ENCODE peak calls at places on chromosomes 3 and 15, in seven cellular contexts. S is A549, D is glutamatergic neuron, C is RWPE1, I is left ventricle myocardium inferior, V is heart left ventricle, X is psoas muscle. G is an unnamed sample.

GRCh38 chr15:95558916-95559315 is 771.6 kb upstream of the NR2F2 start:
- DNase-seq in S (no peak), D (no peak), C (no peak), I (no peak), V (no peak), X (no peak), G (no peak)

GRCh38 chr3:53154731-53155320 is 6.2 kb upstream of the PRKCD start:
- DNase-seq in S (no peak), D (no peak), C (peak; percentile 35), I (no peak), V (no peak), X (no peak), G (no peak)

GRCh38 chr3:51799879-51800757 is 21.1 kb upstream of the IQCF6 start:
- DNase-seq in S (peak; percentile 38), D (no peak), C (peak; percentile 61), I (no peak), V (no peak), X (no peak), G (no peak)

GRCh38 chr15:67085818-67086649 is 20.6 kb downstream of the SMAD3 start:
- DNase-seq in S (no peak), D (no peak), C (no peak), I (no peak), V (no peak), X (no peak), G (no peak)

GRCh38 chr3:156339491-156339890 is 215.4 kb downstream of the SSR3 start:
- DNase-seq in S (no peak), D (no peak), C (no peak), I (no peak), V (no peak), X (no peak), G (no peak)

GRCh38 chr3:132652640-132653270 is 6.9 kb downstream of the ACAD11 start:
- DNase-seq in S (no peak), D (no peak), C (no peak), I (no peak), V (no peak), X (no peak), G (no peak)

GRCh38 chr3:20141841-20142240 is 44.2 kb downstream of the SGO1 start:
- DNase-seq in S (no peak), D (peak; percentile 49), C (no peak), I (peak; percentile 65), V (peak; percentile 64), X (peak; percentile 21), G (no peak)

GRCh38 chr3:172877011-172877410 is 126.5 kb downstream of the ECT2 start:
- DNase-seq in S (no peak), D (no peak), C (no peak), I (no peak), V (no peak), X (no peak), G (no peak)

GRCh38 chr3:6861331-6861988 is 545 bp downstream of the GRM7 start:
- DNase-seq in S (no peak), D (peak; percentile 34), C (no peak), I (no peak), V (no peak), X (no peak), G (no peak)

GRCh38 chr3:135392151-135392550 is 573.4 kb upstream of the PPP2R3A start:
- DNase-seq in S (no peak), D (no peak), C (no peak), I (no peak), V (no peak), X (no peak), G (no peak)

GRCh38 chr3:183275418-183275817 is 22.4 kb downstream of the B3GNT5 start:
- DNase-seq in S (peak; percentile 38), D (no peak), C (no peak), I (no peak), V (no peak), X (no peak), G (no peak)

GRCh38 chr3:39038165-39038564 is 13.6 kb downstream of the SCN11A start:
- DNase-seq in S (no peak), D (no peak), C (no peak), I (no peak), V (no peak), X (no peak), G (no peak)

GRCh38 chr3:170414202-170414663 is 4.4 kb upstream of the CLDN11 start:
- DNase-seq in S (peak; percentile 63), D (no peak), C (peak; percentile 59), I (no peak), V (peak; percentile 32), X (no peak), G (no peak)

GRCh38 chr3:164375995-164376394 is 702.3 kb downstream of the SI start:
- DNase-seq in S (no peak), D (no peak), C (no peak), I (no peak), V (no peak), X (no peak), G (no peak)
- TF ChIP-seq CTCF in S (no peak), D (no peak), C (no peak), I (no peak), V (no peak), X (no peak), G (no peak)

GRCh38 chr15:73681856-73682596 is 2.2 kb upstream of the CD276 start:
- DNase-seq in S (no peak), D (no peak), C (no peak), I (no peak), V (no peak), X (no peak), G (no peak)

GRCh38 chr15:73682597-73683090 is 1.5 kb upstream of the CD276 start:
- DNase-seq in S (no peak), D (no peak), C (no peak), I (no peak), V (no peak), X (no peak), G (no peak)

GRCh38 chr15:73683257-73683623 is 943 bp upstream of the CD276 start:
- DNase-seq in S (no peak), D (no peak), C (no peak), I (no peak), V (no peak), X (no peak), G (peak; percentile 51)

GRCh38 chr15:73685561-73685960 is 1.4 kb downstream of the CD276 start:
- DNase-seq in S (no peak), D (no peak), C (no peak), I (no peak), V (no peak), X (no peak), G (no peak)

DNA sequence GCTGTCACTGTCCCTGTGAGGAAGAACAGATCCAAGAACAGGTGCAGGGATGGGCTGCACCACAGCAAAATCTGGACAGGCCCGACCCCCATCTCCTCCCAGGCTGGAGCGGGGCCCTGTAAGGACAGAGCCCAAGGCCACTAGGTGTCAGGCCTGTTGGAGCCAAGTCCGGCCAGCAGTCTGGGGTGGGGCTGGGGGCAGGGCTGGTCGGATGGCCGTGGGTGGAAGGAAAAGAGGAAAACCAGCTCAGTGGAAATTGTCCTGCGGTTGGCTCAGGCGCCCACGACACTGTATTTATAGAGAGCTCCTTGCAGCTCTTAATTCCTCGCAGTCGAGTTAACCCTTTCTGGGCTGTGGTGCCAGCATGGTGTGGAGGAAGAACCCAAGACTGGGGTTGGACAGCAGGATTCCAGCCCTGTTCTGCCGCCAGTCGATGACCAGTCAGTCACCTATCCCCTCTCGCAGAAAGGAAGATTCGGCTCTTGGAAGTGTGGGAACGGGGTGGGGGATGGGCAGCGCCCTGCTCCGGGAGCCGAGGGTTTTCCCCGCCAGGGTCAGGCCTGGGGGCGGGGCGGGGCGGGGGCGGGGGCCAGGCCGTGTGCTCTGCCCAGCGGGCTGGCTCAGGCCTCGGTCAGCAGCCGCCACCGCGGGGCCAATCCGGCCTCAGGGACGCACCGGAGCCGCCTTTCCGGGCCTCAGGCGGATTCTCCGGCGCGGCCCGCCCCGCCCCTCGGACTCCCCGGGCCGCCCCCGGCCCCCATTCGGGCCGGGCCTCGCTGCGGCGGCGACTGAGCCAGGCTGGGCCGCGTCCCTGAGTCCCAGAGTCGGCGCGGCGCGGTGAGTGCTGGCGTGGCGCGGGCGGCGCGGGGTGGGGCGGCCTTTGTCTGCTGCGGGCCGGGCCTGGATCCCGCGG is at the start of gene CD276:
- DNase-seq in S (peak; percentile 47), D (peak; percentile 85), C (peak; percentile 77), I (peak; percentile 83), V (peak; percentile 81), X (peak; percentile 86), G (peak; percentile 77)
- TF ChIP-seq CTCF in S (no peak), D (no peak), C (peak; percentile 17), I (peak; percentile 41), V (no peak), X (no peak), G (peak; percentile 55)

GRCh38 chr15:59738676-59739075 is 49.6 kb upstream of the BNIP2 start:
- DNase-seq in S (no peak), D (no peak), C (no peak), I (no peak), V (no peak), X (no peak), G (no peak)

GRCh38 chr15:59739557-59740186 is 50.6 kb upstream of the BNIP2 start:
- DNase-seq in S (no peak), D (no peak), C (no peak), I (no peak), V (no peak), X (no peak), G (no peak)

GRCh38 chr15:59741274-59741906 is 52.3 kb upstream of the BNIP2 start:
- DNase-seq in S (peak; percentile 40), D (peak; percentile 21), C (peak; percentile 62), I (no peak), V (no peak), X (no peak), G (no peak)

DNA sequence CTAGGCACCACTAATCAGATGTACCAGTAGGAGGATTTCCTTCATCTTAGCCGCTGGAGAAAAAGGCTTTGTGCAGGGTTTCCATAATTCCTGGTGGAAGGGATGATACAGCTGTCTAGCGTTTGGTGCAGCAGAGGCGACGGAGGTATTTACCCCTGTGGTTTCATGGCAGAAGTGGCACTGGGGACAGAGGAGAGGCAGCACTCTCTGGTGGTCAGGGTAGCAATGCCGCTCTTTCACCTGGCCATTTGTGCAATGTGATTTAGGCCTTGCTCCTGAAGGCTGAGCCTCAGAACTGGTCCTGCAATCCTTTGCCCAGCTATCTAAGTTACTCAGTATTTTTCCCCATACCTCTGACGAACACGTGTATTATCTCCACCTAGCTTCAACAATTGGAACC is 47.1 kb upstream of the BNIP2 start:
- DNase-seq in S (peak; percentile 20), D (no peak), C (no peak), I (no peak), V (no peak), X (no peak), G (no peak)
- TF ChIP-seq CTCF in S (no peak), D (no peak), C (no peak), I (no peak), V (no peak), X (peak; percentile 19), G (no peak)

GRCh38 chr3:29906906-29907305 is 626.0 kb downstream of the RBMS3 start:
- DNase-seq in S (no peak), D (no peak), C (no peak), I (no peak), V (no peak), X (no peak), G (no peak)

GRCh38 chr3:29898609-29899008 is 617.7 kb downstream of the RBMS3 start:
- DNase-seq in S (no peak), D (no peak), C (no peak), I (no peak), V (no peak), X (no peak), G (no peak)

GRCh38 chr3:29899011-29899410 is 618.1 kb downstream of the RBMS3 start:
- DNase-seq in S (no peak), D (no peak), C (no peak), I (no peak), V (no peak), X (no peak), G (no peak)

GRCh38 chr3:29903600-29903999 is 622.7 kb downstream of the RBMS3 start:
- DNase-seq in S (no peak), D (no peak), C (no peak), I (no peak), V (no peak), X (no peak), G (no peak)

GRCh38 chr3:29901097-29901496 is 620.2 kb downstream of the RBMS3 start:
- DNase-seq in S (no peak), D (no peak), C (no peak), I (no peak), V (no peak), X (no peak), G (no peak)
- TF ChIP-seq CTCF in S (no peak), D (no peak), C (no peak), I (no peak), V (no peak), X (no peak), G (no peak)

G was measured in right atrium auricular region.